ENCODE peak calls at places on chromosomes 3 and 15, in nine cellular contexts. O is H9, J is foreskin fibroblast, E is AML-193, I is GOT3, W is skeletal muscle cell, S is dorsolateral prefrontal cortex, T is HCEC 1CT, K is non-pigmented ciliary epithelial cell. A is an unnamed sample.

GRCh38 chr3:36196058-36196457 is 184.2 kb upstream of the STAC start:
- DNase-seq in O (no peak), J (no peak), E (no peak), I (no peak), W (no peak), S (no peak), T (no peak), K (no peak), A (no peak)

GRCh38 chr3:56929809-56930615 is 128.3 kb upstream of the ARHGEF3 start:
- DNase-seq in O (no peak), J (no peak), E (no peak), I (no peak), W (no peak), S (no peak), T (no peak), K (no peak), A (no peak)

GRCh38 chr3:141845407-141846049 is 30.9 kb upstream of the ATP1B3 start:
- DNase-seq in O (peak), J (no peak), E (no peak), I (no peak), W (no peak), S (no peak), T (no peak), K (no peak), A (no peak)

GRCh38 chr3:40580494-40581091 is 55.8 kb downstream of the ZNF621 start:
- DNase-seq in O (peak), J (peak), E (peak), I (no peak), W (peak), S (peak), T (peak), K (peak), A (peak)

GRCh38 chr3:52446631-52447511 is 2.0 kb upstream of the SEMA3G start:
- DNase-seq in O (peak), J (peak), E (peak), I (no peak), W (no peak), S (peak), T (peak), K (no peak), A (peak)

GRCh38 chr3:58754074-58754473 is 87.5 kb upstream of the FAM3D start:
- DNase-seq in O (no peak), J (no peak), E (no peak), I (no peak), W (no peak), S (no peak), T (no peak), K (no peak), A (no peak)

GRCh38 chr3:47380026-47380600 is 708 bp upstream of the PTPN23 start:
- DNase-seq in O (no peak), J (no peak), E (no peak), I (no peak), W (no peak), S (no peak), T (no peak), K (no peak), A (no peak)

GRCh38 chr15:35362195-35362829 is 183.7 kb downstream of the DPH6 start:
- DNase-seq in O (no peak), J (peak), E (no peak), I (no peak), W (peak), S (no peak), T (no peak), K (peak), A (peak)

GRCh38 chr3:53589201-53589600 is 94.8 kb downstream of the CACNA1D start:
- DNase-seq in O (no peak), J (no peak), E (no peak), I (no peak), W (no peak), S (no peak), T (no peak), K (no peak), A (no peak)

GRCh38 chr3:190048831-190049541 is 71.7 kb downstream of the P3H2 start:
- DNase-seq in O (no peak), J (peak), E (no peak), I (no peak), W (peak), S (no peak), T (peak), K (no peak), A (peak)

GRCh38 chr3:16697437-16698258 is 92.4 kb upstream of the DAZL start:
- DNase-seq in O (no peak), J (peak), E (peak), I (no peak), W (peak), S (no peak), T (peak), K (peak), A (no peak)

GRCh38 chr3:133121471-133121870 is 83.3 kb downstream of the TMEM108 start:
- DNase-seq in O (no peak), J (no peak), E (no peak), I (no peak), W (no peak), S (no peak), T (no peak), K (no peak), A (no peak)

GRCh38 chr3:43345877-43346276 is 59.5 kb downstream of the SNRK start:
- DNase-seq in O (no peak), J (peak), E (no peak), I (no peak), W (no peak), S (no peak), T (peak), K (peak), A (no peak)

GRCh38 chr3:159762981-159763465 is 225.6 kb upstream of the IL12A start:
- DNase-seq in O (peak), J (peak), E (peak), I (peak), W (peak), S (no peak), T (peak), K (peak), A (no peak)

GRCh38 chr3:128256131-128256530 is 102.8 kb downstream of the EEFSEC start:
- DNase-seq in O (no peak), J (no peak), E (no peak), I (no peak), W (no peak), S (no peak), T (no peak), K (no peak), A (no peak)

GRCh38 chr3:156819842-156820686 is 6.1 kb upstream of the LEKR1 start:
- DNase-seq in O (no peak), J (no peak), E (no peak), I (no peak), W (no peak), S (no peak), T (no peak), K (no peak), A (no peak)

GRCh38 chr3:70712449-70713082 is 400.1 kb upstream of the MDFIC2 start:
- DNase-seq in O (no peak), J (no peak), E (no peak), I (no peak), W (no peak), S (no peak), T (no peak), K (no peak), A (no peak)

GRCh38 chr3:71064976-71065763 is 518.4 kb downstream of the FOXP1 start:
- DNase-seq in O (peak), J (no peak), E (peak), I (no peak), W (no peak), S (peak), T (peak), K (no peak), A (no peak)

GRCh38 chr15:61186905-61187865 is 41.9 kb downstream of the RORA start:
- DNase-seq in O (no peak), J (no peak), E (no peak), I (no peak), W (no peak), S (no peak), T (no peak), K (no peak), A (no peak)

GRCh38 chr3:55329849-55330248 is 157.3 kb downstream of the WNT5A start:
- DNase-seq in O (no peak), J (peak), E (no peak), I (no peak), W (peak), S (no peak), T (peak), K (peak), A (peak)

GRCh38 chr3:13064964-13065363 is 8.3 kb downstream of the IQSEC1 start:
- DNase-seq in O (no peak), J (no peak), E (no peak), I (no peak), W (no peak), S (no peak), T (no peak), K (no peak), A (no peak)

GRCh38 chr3:7876741-7877297 is 624.8 kb upstream of the LMCD1 start:
- DNase-seq in O (no peak), J (no peak), E (no peak), I (no peak), W (no peak), S (no peak), T (no peak), K (no peak), A (no peak)

GRCh38 chr15:89575656-89576416 is 567 bp downstream of the TICRR start:
- DNase-seq in O (peak), J (peak), E (no peak), I (no peak), W (no peak), S (no peak), T (peak), K (no peak), A (no peak)

A was measured in astrocyte of the cerebellum.